ENCODE peak calls at places on chromosomes 5 and 9, in six cellular contexts. H is WTC11, O is glutamatergic neuron, E is stomach, K is OCI-LY7, R is heart left ventricle. G is an unnamed sample.

GRCh38 chr9:135047026-135047350 is 40.5 kb upstream of the OLFM1 start:
- DNase-seq in R (no peak), O (no peak), K (no peak), H (no peak), E (peak), G (no peak)

GRCh38 chr5:139363937-139364336 is 19.2 kb downstream of the SLC23A1 start:
- DNase-seq in O (no peak), E (no peak), K (no peak), R (no peak), H (no peak), G (no peak)

GRCh38 chr5:65203746-65204145 is 278.0 kb downstream of the ADAMTS6 start:
- DNase-seq in E (no peak), K (no peak), H (no peak), R (no peak), O (no peak), G (no peak)

GRCh38 chr9:71383308-71383707 is 261.9 kb upstream of the TRPM3 start:
- DNase-seq in E (no peak), R (no peak), H (no peak), K (no peak), O (no peak), G (no peak)

GRCh38 chr5:68839019-68839552 is 254.7 kb upstream of the SLC30A5 start:
- DNase-seq in R (no peak), O (no peak), K (no peak), E (no peak), H (no peak), G (no peak)

GRCh38 chr9:136416914-136417313 is 6.5 kb downstream of the PMPCA start:
- DNase-seq in H (no peak), E (no peak), K (no peak), O (no peak), R (no peak), G (no peak)

GRCh38 chr9:12538842-12539584 is 154.2 kb upstream of the TYRP1 start:
- DNase-seq in K (no peak), H (peak), R (peak), O (peak), E (no peak), G (no peak)

GRCh38 chr9:124733964-124734740 is 37.0 kb downstream of the NR6A1 start:
- DNase-seq in O (no peak), E (no peak), R (no peak), K (peak), H (no peak), G (peak)

GRCh38 chr5:158120760-158121159 is 261.8 kb upstream of the CLINT1 start:
- DNase-seq in R (no peak), E (no peak), H (no peak), K (no peak), O (no peak), G (no peak)

GRCh38 chr5:147504001-147504400 is 5.9 kb downstream of the DPYSL3 start:
- DNase-seq in O (no peak), R (peak), K (no peak), H (no peak), E (no peak), G (no peak)

GRCh38 chr5:146340260-146341081 is 1.8 kb downstream of the POU4F3 start:
- DNase-seq in E (peak), H (peak), O (no peak), R (peak), K (peak), G (no peak)

GRCh38 chr9:128405077-128405779 is 15.4 kb upstream of the CERCAM start:
- DNase-seq in H (peak), R (no peak), E (no peak), K (no peak), O (peak), G (no peak)

GRCh38 chr5:41392016-41392415 is 118.4 kb downstream of the PLCXD3 start:
- DNase-seq in E (no peak), K (no peak), H (no peak), O (no peak), R (no peak), G (no peak)
- TF ChIP-seq CTCF in E (no peak), K (no peak), H (no peak), O (no peak), R (no peak), G (no peak)

GRCh38 chr5:176906796-176907195 is 7.7 kb upstream of the HK3 start:
- DNase-seq in H (no peak), O (no peak), R (no peak), E (no peak), K (no peak), G (no peak)

GRCh38 chr5:176910161-176910560 is 11.0 kb upstream of the HK3 start:
- DNase-seq in R (no peak), O (no peak), H (no peak), K (no peak), E (no peak), G (no peak)

GRCh38 chr5:176912115-176912514 is 13.0 kb upstream of the HK3 start:
- DNase-seq in R (no peak), O (no peak), H (no peak), K (no peak), E (no peak), G (no peak)

GRCh38 chr5:176906126-176906525 is 7.0 kb upstream of the HK3 start:
- DNase-seq in H (no peak), R (no peak), K (no peak), E (no peak), O (no peak), G (no peak)

DNA sequence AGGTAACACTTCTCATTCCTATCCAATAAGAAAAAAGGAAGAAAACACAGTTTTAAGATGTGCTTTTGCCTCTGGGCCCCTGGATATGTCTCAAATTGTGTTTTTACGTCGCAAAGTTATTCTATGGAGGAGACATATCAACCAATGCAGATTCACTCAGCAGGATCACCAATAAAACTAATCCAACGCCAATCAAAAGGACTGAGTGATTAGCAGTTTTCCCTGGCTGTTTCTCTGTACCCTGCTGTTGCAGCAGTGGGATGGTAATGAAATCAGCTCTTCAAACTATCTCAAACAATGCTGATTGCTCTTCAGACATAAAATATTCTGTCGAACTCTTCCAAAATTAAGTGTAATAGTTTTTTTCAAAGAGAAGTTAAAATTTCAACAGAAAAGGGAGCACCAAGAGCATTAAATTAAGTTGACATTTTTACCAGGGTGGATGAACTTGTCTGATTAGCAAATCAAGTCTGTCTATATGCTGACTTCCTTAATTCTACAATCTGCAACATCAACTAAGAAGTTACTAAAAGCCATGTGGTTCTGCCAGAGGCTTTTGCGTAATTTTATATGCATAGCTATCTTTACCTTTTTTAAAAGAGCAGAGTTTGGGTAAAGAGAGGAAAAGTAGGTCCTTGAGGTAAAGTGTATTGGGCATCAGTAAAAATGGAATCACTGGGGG is 9.7 kb upstream of the HK3 start:
- DNase-seq in K (no peak), H (no peak), R (no peak), O (no peak), E (no peak), G (no peak)
- TF ChIP-seq CTCF in K (no peak), H (no peak), R (no peak), O (no peak), E (no peak), G (no peak)

GRCh38 chr5:120257358-120257971 is 206.6 kb upstream of the PRR16 start:
- DNase-seq in E (no peak), H (no peak), R (no peak), O (no peak), K (no peak), G (no peak)
- TF ChIP-seq CTCF in E (no peak), H (no peak), R (no peak), O (no peak), K (no peak), G (no peak)

GRCh38 chr9:134025606-134026541 is 593 bp downstream of the BRD3OS start:
- DNase-seq in E (peak), R (peak), K (peak), O (peak), H (peak), G (peak)
- TF ChIP-seq CTCF in E (peak), R (no peak), K (peak), O (peak), H (no peak), G (peak)

DNA sequence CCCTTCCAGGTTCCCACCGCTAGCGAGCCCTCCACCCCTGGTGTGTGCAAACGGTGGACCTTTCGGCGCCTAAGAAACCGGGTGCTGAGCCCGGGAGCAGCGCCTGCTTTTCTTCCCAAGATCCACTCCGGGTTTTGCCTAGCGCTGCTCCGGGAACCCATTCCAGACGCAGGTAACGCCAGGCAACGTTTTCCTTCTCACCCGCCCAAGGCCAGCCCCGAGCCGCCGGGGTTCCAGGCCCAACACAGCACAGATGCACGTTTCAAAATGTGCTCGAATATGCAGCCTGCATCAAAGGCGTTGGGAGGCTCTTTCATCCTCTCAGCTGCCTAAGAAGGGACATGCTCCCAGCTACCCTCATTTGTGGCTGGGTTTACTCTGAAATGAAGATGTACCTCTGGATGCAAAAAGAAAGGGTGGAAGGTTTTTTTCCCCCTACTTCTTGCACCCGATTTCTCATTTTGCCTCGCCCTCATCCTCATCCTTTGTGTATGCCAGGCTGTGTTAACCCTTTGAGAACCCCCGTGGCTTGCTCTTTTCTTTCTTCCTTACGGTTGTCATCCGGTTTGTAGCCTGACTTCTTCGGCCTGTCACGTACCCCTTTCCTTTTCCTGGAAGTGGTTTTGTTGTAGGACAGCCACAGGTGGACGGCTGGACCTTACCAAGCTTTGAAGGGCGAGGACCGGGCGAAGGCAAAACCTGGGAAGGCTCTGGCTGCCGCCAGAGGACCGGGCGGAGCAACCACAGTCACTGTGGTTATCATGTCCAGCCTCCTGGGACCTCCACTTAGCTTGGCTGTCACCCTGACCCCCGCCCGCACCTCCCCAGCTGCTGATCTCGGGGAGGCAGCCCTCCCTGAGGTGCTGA is 227.0 kb downstream of the SMARCA2 start:
- DNase-seq in K (peak), O (peak), H (peak), E (peak), R (peak), G (peak)
- TF ChIP-seq CTCF in K (no peak), O (no peak), H (no peak), E (no peak), R (no peak), G (no peak)

GRCh38 chr9:89592963-89593775 is 11.6 kb upstream of the GADD45G start:
- DNase-seq in K (no peak), E (no peak), R (no peak), H (peak), O (peak), G (no peak)
- TF ChIP-seq CTCF in K (no peak), E (no peak), R (no peak), H (no peak), O (no peak), G (no peak)

GRCh38 chr9:83327323-83327722 is 210.9 kb downstream of the FRMD3 start:
- DNase-seq in K (no peak), E (no peak), H (no peak), O (peak), R (no peak), G (no peak)

GRCh38 chr9:83323148-83323547 is 215.1 kb downstream of the FRMD3 start:
- DNase-seq in R (no peak), K (no peak), E (no peak), O (no peak), H (no peak), G (no peak)

GRCh38 chr9:83327750-83328622 is 210.2 kb downstream of the FRMD3 start:
- DNase-seq in O (no peak), E (no peak), K (no peak), H (no peak), R (no peak), G (no peak)

GRCh38 chr9:83322438-83322837 is 215.8 kb downstream of the FRMD3 start:
- DNase-seq in H (no peak), K (no peak), R (no peak), O (no peak), E (no peak), G (no peak)
- TF ChIP-seq CTCF in H (no peak), K (no peak), R (no peak), O (no peak), E (no peak), G (no peak)

GRCh38 chr9:10048994-10049393 is 563.8 kb downstream of the PTPRD start:
- DNase-seq in H (no peak), R (no peak), O (no peak), E (no peak), K (no peak), G (no peak)

GRCh38 chr9:10050016-10050415 is 562.8 kb downstream of the PTPRD start:
- DNase-seq in O (no peak), K (no peak), E (no peak), R (no peak), H (no peak), G (no peak)

GRCh38 chr9:10045598-10045997 is 567.2 kb downstream of the PTPRD start:
- DNase-seq in K (peak), R (no peak), E (no peak), H (no peak), O (no peak), G (no peak)
- TF ChIP-seq CTCF in K (peak), R (peak), E (no peak), H (no peak), O (peak), G (no peak)